ENCODE peak calls at places on chromosomes 1 and 21, in nine cellular contexts. T, B, S, R, Y, F, I, D and Z are unnamed samples.
A peak's percentile ranks its signal among the peaks of the same experiment; 100 is the strongest.

GRCh38 chr21:26405735-26406361 is 167.2 kb downstream of the CYYR1 start:
- DNase-seq in T (peak; percentile 11), B (peak; percentile 46), F (no peak), S (peak; percentile 31), Y (no peak), I (no peak), D (no peak), R (no peak), Z (no peak)

GRCh38 chr21:38343691-38344090 is 86.9 kb downstream of the KCNJ15 start:
- DNase-seq in Y (no peak), S (no peak), R (peak; percentile 6), D (no peak), T (no peak), I (no peak), B (peak; percentile 43), F (no peak), Z (no peak)

GRCh38 chr21:46092026-46092764 is 5.7 kb upstream of the COL6A2 start:
- DNase-seq in B (no peak), S (no peak), D (no peak), I (no peak), T (no peak), F (no peak), Y (no peak), R (no peak), Z (no peak)

GRCh38 chr1:228087771-228088251 is 5.3 kb downstream of the ARF1 start:
- DNase-seq in T (no peak), S (no peak), D (no peak), B (peak; percentile 78), I (no peak), Y (no peak), R (no peak), F (no peak), Z (no peak)

GRCh38 chr1:67832737-67833594 is at the start of gene GNG12:
- DNase-seq in I (peak; percentile 58), B (peak; percentile 61), F (no peak), D (peak; percentile 39), Y (peak; percentile 28), R (no peak), S (peak; percentile 87), T (peak; percentile 64), Z (no peak)

GRCh38 chr1:56448529-56448928 is 130.8 kb downstream of the PLPP3 start:
- DNase-seq in R (no peak), I (no peak), F (no peak), D (no peak), T (no peak), B (no peak), Y (no peak), S (no peak), Z (no peak)

GRCh38 chr1:19424651-19425570 is 60.4 kb downstream of the CAPZB start:
- DNase-seq in Y (no peak), R (peak; percentile 8), F (no peak), I (no peak), T (no peak), B (no peak), D (peak; percentile 62), S (no peak), Z (no peak)

GRCh38 chr1:45656573-45657226 is 29.6 kb downstream of the GPBP1L1 start:
- DNase-seq in F (no peak), I (no peak), D (no peak), Y (no peak), T (no peak), R (no peak), B (no peak), S (no peak), Z (no peak)

GRCh38 chr1:182315157-182315556 is 76.4 kb downstream of the GLUL start:
- DNase-seq in I (no peak), Y (no peak), T (no peak), F (no peak), B (no peak), D (no peak), R (no peak), S (peak; percentile 25), Z (no peak)

GRCh38 chr1:78214334-78214733 is 168.6 kb downstream of the GIPC2 start:
- DNase-seq in S (no peak), Y (no peak), D (no peak), I (no peak), T (no peak), F (no peak), R (no peak), B (no peak), Z (no peak)